ENCODE peak calls at places on chromosome 7, in six cellular contexts. C is neuronal stem cell, F is IMR-90, U is mesenchymal stem cell, V is H1, J is trophoblast cell. B is an unnamed sample.

GRCh38 chr7:158944195-158944594 is 87.8 kb downstream of the DYNC2I1 start:
- DNase-seq in C (no peak), F (no peak), U (no peak), V (no peak), J (no peak), B (no peak)

GRCh38 chr7:162583-163297 is 29.6 kb upstream of the FAM20C start:
- DNase-seq in C (no peak), F (no peak), U (no peak), V (no peak), J (no peak), B (no peak)

GRCh38 chr7:1769286-1770200 is 99.5 kb downstream of the ELFN1 start:
- DNase-seq in C (no peak), F (no peak), U (no peak), V (no peak), J (no peak), B (no peak)

GRCh38 chr7:135204271-135204872 is 7.0 kb downstream of the WDR91 start:
- DNase-seq in C (no peak), F (peak), U (peak), V (no peak), J (no peak), B (no peak)

GRCh38 chr7:85186521-85187241 is at the start of gene SEMA3D:
- DNase-seq in C (peak), F (peak), U (peak), V (peak), J (peak), B (peak)

GRCh38 chr7:74633451-74633921 is 24.0 kb upstream of the GTF2I start:
- DNase-seq in C (no peak), F (no peak), U (no peak), V (no peak), J (peak), B (no peak)

GRCh38 chr7:26237035-26237807 is 35.7 kb downstream of the CBX3 start:
- DNase-seq in C (no peak), F (no peak), U (no peak), V (no peak), J (no peak), B (no peak)

GRCh38 chr7:45098983-45099839 is 10.4 kb upstream of the NACAD start:
- DNase-seq in C (no peak), F (no peak), U (no peak), V (no peak), J (no peak), B (no peak)

GRCh38 chr7:121187222-121187621 is 141.6 kb upstream of the WNT16 start:
- DNase-seq in C (no peak), F (no peak), U (no peak), V (no peak), J (no peak), B (no peak)

GRCh38 chr7:120272896-120273475 is at the start of gene KCND2:
- DNase-seq in C (peak), F (no peak), U (peak), V (no peak), J (no peak), B (peak)

GRCh38 chr7:158588085-158588877 is 658 bp upstream of the PTPRN2 start:
- DNase-seq in C (peak), F (no peak), U (no peak), V (no peak), J (no peak), B (no peak)

GRCh38 chr7:124856299-124856888 is 73.2 kb downstream of the POT1 start:
- DNase-seq in C (peak), F (peak), U (peak), V (no peak), J (peak), B (no peak)

GRCh38 chr7:19066109-19066508 is 51.3 kb downstream of the TWIST1 start:
- DNase-seq in C (no peak), F (peak), U (no peak), V (no peak), J (peak), B (no peak)

GRCh38 chr7:90216080-90216674 is 4.6 kb downstream of the STEAP2 start:
- DNase-seq in C (no peak), F (no peak), U (no peak), V (no peak), J (peak), B (no peak)

GRCh38 chr7:29194594-29195417 is at the start of gene CHN2:
- DNase-seq in C (peak), F (no peak), U (peak), V (no peak), J (peak), B (peak)

GRCh38 chr7:66507764-66508296 is 120.9 kb upstream of the KCTD7 start:
- DNase-seq in C (no peak), F (no peak), U (no peak), V (no peak), J (no peak), B (no peak)

GRCh38 chr7:28573751-28574295 is 161.5 kb downstream of the CREB5 start:
- DNase-seq in C (no peak), F (peak), U (peak), V (no peak), J (peak), B (no peak)

GRCh38 chr7:32937344-32938174 is 19.7 kb upstream of the FKBP9 start:
- DNase-seq in C (no peak), F (peak), U (peak), V (no peak), J (no peak), B (no peak)

GRCh38 chr7:44275146-44275545 is 50.2 kb downstream of the CAMK2B start:
- DNase-seq in C (no peak), F (no peak), U (no peak), V (no peak), J (no peak), B (no peak)

GRCh38 chr7:101411477-101411954 is 48.8 kb downstream of the COL26A1 start:
- DNase-seq in C (no peak), F (no peak), U (no peak), V (no peak), J (no peak), B (no peak)

GRCh38 chr7:101412976-101413375 is 50.3 kb downstream of the COL26A1 start:
- DNase-seq in C (no peak), F (no peak), U (no peak), V (no peak), J (no peak), B (peak)

GRCh38 chr7:101405474-101406067 is 42.9 kb downstream of the COL26A1 start:
- DNase-seq in C (no peak), F (no peak), U (no peak), V (no peak), J (no peak), B (no peak)

GRCh38 chr7:101410743-101411476 is 48.2 kb downstream of the COL26A1 start:
- DNase-seq in C (peak), F (no peak), U (peak), V (peak), J (peak), B (peak)
- H2AK5ac ChIP-seq in C (peak), F (no peak), U (no peak), V (peak), J (no peak), B (no peak)

DNA sequence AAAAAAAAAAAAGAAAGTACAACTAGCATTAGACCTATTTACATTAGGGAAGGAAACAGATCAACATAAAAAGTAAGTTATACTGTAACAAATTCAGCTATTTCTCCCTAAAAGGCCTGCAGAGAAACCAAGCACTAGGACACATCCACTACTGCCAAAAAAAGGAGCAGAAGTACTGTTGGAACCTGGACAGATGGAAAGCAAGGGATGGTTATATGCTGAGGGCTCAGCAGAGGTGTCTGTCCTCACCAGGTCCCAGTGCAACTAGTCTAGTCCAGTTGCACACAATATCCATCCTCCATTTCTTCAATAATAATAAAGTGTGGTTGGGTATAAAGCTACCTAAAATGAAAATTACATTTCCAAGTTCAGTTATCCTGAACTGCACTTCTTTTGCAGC is 103.2 kb upstream of the IFRD1 start:
- DNase-seq in C (no peak), F (no peak), U (no peak), V (no peak), J (no peak), B (no peak)
- H3K4ac ChIP-seq in C (no peak), F (no peak), U (no peak), V (no peak), J (no peak), B (no peak)

GRCh38 chr7:69198250-69198649 is 400.0 kb upstream of the AUTS2 start:
- DNase-seq in C (no peak), F (no peak), U (no peak), V (no peak), J (no peak), B (no peak)

GRCh38 chr7:69196593-69196992 is 401.7 kb upstream of the AUTS2 start:
- DNase-seq in C (no peak), F (no peak), U (no peak), V (no peak), J (no peak), B (no peak)

GRCh38 chr7:69199048-69199447 is 399.2 kb upstream of the AUTS2 start:
- DNase-seq in C (no peak), F (no peak), U (no peak), V (no peak), J (no peak), B (no peak)

GRCh38 chr7:69204936-69205335 is 393.3 kb upstream of the AUTS2 start:
- DNase-seq in C (no peak), F (no peak), U (no peak), V (no peak), J (no peak), B (no peak)

DNA sequence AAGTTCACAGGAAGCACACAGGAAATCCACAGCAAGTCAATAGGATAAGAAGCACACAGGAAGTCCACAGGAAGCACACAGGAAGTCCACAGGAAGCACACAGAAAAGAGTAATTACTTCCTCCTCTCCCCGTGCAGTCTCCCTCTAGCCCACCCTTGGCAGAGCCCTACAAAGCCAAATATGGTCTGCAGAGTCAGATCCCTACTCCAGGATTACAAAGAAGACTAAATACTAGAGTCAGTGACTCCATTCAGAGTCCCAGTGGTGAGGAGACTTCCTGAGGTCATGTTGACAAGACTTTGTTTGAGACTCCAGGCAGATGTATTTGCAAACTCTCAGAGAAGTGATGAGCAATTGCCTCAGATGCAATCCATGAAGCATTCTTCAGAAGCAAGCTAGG is 398.6 kb upstream of the AUTS2 start:
- DNase-seq in C (no peak), F (no peak), U (no peak), V (no peak), J (no peak), B (no peak)
- H3K14ac ChIP-seq in C (no peak), F (no peak), U (no peak), V (no peak), J (no peak), B (no peak)

DNA sequence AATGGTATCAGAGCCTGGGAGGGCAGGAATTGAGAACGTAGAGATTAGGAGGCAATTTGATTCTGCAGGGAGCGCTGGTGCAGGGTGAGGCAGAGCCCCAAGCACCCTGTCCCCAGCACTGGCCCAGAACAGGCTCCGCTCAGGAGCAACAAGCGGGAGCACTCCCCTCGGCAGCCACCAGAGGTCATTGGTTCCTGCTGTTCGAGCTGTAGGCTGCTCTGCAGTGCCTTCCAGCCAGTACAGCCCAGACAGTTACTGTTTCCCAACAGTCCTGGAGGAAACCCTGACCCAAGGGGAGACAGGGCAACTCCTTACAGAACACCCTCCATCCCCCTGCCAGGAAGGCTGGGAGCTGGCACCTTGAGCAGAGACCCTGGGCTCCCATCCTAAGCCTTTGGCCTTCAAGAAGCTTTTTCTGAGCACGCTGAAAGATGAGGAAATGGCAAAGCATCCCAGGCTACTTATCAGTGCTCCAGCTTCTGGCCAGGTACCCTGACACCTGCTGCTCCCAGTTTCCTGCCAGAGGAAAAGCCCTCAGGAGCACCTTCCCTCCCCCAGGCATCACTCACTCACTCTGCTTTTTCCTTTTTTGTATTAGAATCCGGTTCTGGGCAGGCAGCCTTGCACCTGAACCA is 71.2 kb upstream of the EFCAB10 start:
- DNase-seq in C (peak), F (peak), U (peak), V (peak), J (peak), B (peak)
- H2AK5ac ChIP-seq in C (peak), F (no peak), U (no peak), V (no peak), J (no peak), B (no peak)

GRCh38 chr7:5420108-5420840 is 3.4 kb downstream of the TNRC18 start:
- DNase-seq in C (no peak), F (no peak), U (no peak), V (no peak), J (peak), B (no peak)
- H3K4ac ChIP-seq in C (peak), F (peak), U (peak), V (no peak), J (peak), B (no peak)

GRCh38 chr7:6379881-6380280 is 67.9 kb downstream of the DAGLB start:
- DNase-seq in C (no peak), F (no peak), U (no peak), V (no peak), J (peak), B (no peak)
- H3K14ac ChIP-seq in C (no peak), F (no peak), U (no peak), V (no peak), J (no peak), B (no peak)

GRCh38 chr7:150371131-150371995 is 2.7 kb downstream of the REPIN1 start:
- DNase-seq in C (no peak), F (no peak), U (no peak), V (no peak), J (no peak), B (peak)

GRCh38 chr7:150368884-150369739 is 490 bp downstream of the REPIN1 start:
- DNase-seq in C (peak), F (peak), U (peak), V (no peak), J (peak), B (peak)

GRCh38 chr7:150370612-150371071 is 2.0 kb downstream of the REPIN1 start:
- DNase-seq in C (no peak), F (peak), U (peak), V (no peak), J (no peak), B (no peak)

GRCh38 chr7:150368098-150368883 is at the start of gene REPIN1:
- DNase-seq in C (peak), F (peak), U (peak), V (no peak), J (peak), B (peak)

GRCh38 chr7:150369740-150370501 is 1.3 kb downstream of the REPIN1 start:
- DNase-seq in C (no peak), F (no peak), U (peak), V (no peak), J (no peak), B (no peak)
- H2AK5ac ChIP-seq in C (peak), F (peak), U (peak), V (peak), J (peak), B (no peak)

B was measured in H9.